ENCODE peak calls at places on chromosome 17, in five cellular contexts. U is GOT3; T is activated CD4-positive, alpha-beta T cell treated with anti-CD3 and anti-CD28 coated beads, Interleukin-2, amount 50 U/mL, for 4 hours; C is fibroblast of lung; A is AG08396. Z is an unnamed sample.

GRCh38 chr17:77376795-77377751 is 236.3 kb downstream of the SEC14L1 start:
- DNase-seq in U (no peak), T (no peak), C (peak; percentile 93), A (peak; percentile 69), Z (no peak)

GRCh38 chr17:45391291-45391690 is 41.4 kb downstream of the ARHGAP27 start:
- DNase-seq in U (no peak), T (no peak), C (no peak), A (no peak), Z (no peak)

GRCh38 chr17:81520021-81520894 is 7.7 kb upstream of the ACTG1 start:
- DNase-seq in U (no peak), T (no peak), C (no peak), A (no peak), Z (no peak)

GRCh38 chr17:57781386-57782050 is 36.4 kb upstream of the CCDC182 start:
- DNase-seq in U (no peak), T (no peak), C (no peak), A (no peak), Z (no peak)

GRCh38 chr17:1532836-1533602 is 16.6 kb upstream of the INPP5K start:
- DNase-seq in U (no peak), T (peak; percentile 33), C (peak; percentile 20), A (no peak), Z (no peak)

GRCh38 chr17:59001158-59001814 is 105.4 kb downstream of the TRIM37 start:
- DNase-seq in U (no peak), T (peak; percentile 59), C (peak; percentile 18), A (peak; percentile 39), Z (no peak)

GRCh38 chr17:46994993-46995392 is 15.9 kb upstream of the RPRML start:
- DNase-seq in U (no peak), T (no peak), C (no peak), A (no peak), Z (no peak)

GRCh38 chr17:47820023-47820789 is 1.4 kb downstream of the OSBPL7 start:
- DNase-seq in U (no peak), T (no peak), C (no peak), A (no peak), Z (no peak)

GRCh38 chr17:80036715-80037477 is 454 bp downstream of the CCDC40 start:
- DNase-seq in U (no peak), T (peak; percentile 5), C (peak; percentile 23), A (peak; percentile 69), Z (peak; percentile 42)